ENCODE peak calls at places on chromosomes 11 and 22, in eight cellular contexts. T is NCI-H1092 treated with DMSO at 0.1 percent for 48 hours; F is progenitor cell of endocrine pancreas; P is fibroblast of the conjunctiva; L is activated naive CD8-positive, alpha-beta T cell treated with anti-CD3 and anti-CD28 coated beads, Interleukin-2, amount 50 U/mL, for 16 hours; E is AG10803; V is hepatic stellate cell; H is naive thymus-derived CD8-positive, alpha-beta T cell. Y is an unnamed sample.

GRCh38 chr11:88320149-88320559 is 17.4 kb downstream of the CTSC start:
- DNase-seq in T (no peak), F (no peak), P (no peak), L (no peak), E (peak), V (peak), H (no peak), Y (no peak)

GRCh38 chr11:108734956-108735559 is 70.2 kb downstream of the DDX10 start:
- DNase-seq in T (no peak), F (no peak), P (no peak), L (no peak), E (no peak), V (no peak), H (no peak), Y (no peak)

GRCh38 chr22:41369837-41370236 is 11.9 kb upstream of the TEF start:
- DNase-seq in T (peak), F (no peak), P (no peak), L (no peak), E (no peak), V (no peak), H (no peak), Y (no peak)

GRCh38 chr11:61659413-61660196 is 20.6 kb upstream of the DAGLA start:
- DNase-seq in T (no peak), F (no peak), P (no peak), L (no peak), E (no peak), V (no peak), H (no peak), Y (no peak)

GRCh38 chr22:22048981-22049531 is 66.5 kb upstream of the TOP3B start:
- DNase-seq in T (no peak), F (no peak), P (no peak), L (no peak), E (no peak), V (no peak), H (no peak), Y (no peak)

GRCh38 chr22:30047364-30047738 is 32.9 kb upstream of the HORMAD2 start:
- DNase-seq in T (no peak), F (no peak), P (no peak), L (no peak), E (peak), V (peak), H (no peak), Y (no peak)

GRCh38 chr22:46738961-46739870 is 1.2 kb upstream of the CERK start:
- DNase-seq in T (no peak), F (no peak), P (peak), L (no peak), E (peak), V (peak), H (peak), Y (no peak)

GRCh38 chr11:29438815-29439214 is 578.0 kb downstream of the KCNA4 start:
- DNase-seq in T (no peak), F (no peak), P (no peak), L (no peak), E (no peak), V (no peak), H (no peak), Y (no peak)

GRCh38 chr22:29892757-29893156 is 9.8 kb downstream of the MTMR3 start:
- DNase-seq in T (no peak), F (no peak), P (no peak), L (no peak), E (no peak), V (no peak), H (no peak), Y (no peak)

GRCh38 chr22:44194569-44194968 is 13.8 kb downstream of the PARVG start:
- DNase-seq in T (no peak), F (no peak), P (no peak), L (no peak), E (no peak), V (no peak), H (no peak), Y (no peak)

Y was measured in activated CD4-positive, CD25-positive, alpha-beta regulatory T cell treated with anti-CD3 and anti-CD28 coated beads, Interleukin-2, amount 50 U/mL, for 16 hours.